ENCODE peak calls at places on chromosomes 6 and 20, in ten cellular contexts. T is small intestine, Y is lower leg skin, O is AG04449, X is fibroblast of pulmonary artery, H is foreskin fibroblast, A is cardiac fibroblast, F is A549, R is Caco-2, W is AG04450. U is an unnamed sample.

GRCh38 chr6:136524936-136525413 is 25.2 kb downstream of the MAP7 start:
- DNase-seq in W (no peak), Y (no peak), R (no peak), F (no peak), T (no peak), H (no peak), X (no peak), A (no peak), O (no peak), U (no peak)

GRCh38 chr6:117397536-117398227 is 28.1 kb downstream of the ROS1 start:
- DNase-seq in A (peak; percentile 6), R (no peak), Y (no peak), X (peak; percentile 3), H (peak; percentile 48), O (no peak), F (no peak), W (no peak), T (no peak), U (no peak)

GRCh38 chr20:46058656-46059281 is 29.8 kb downstream of the SLC12A5 start:
- DNase-seq in T (no peak), O (no peak), H (peak; percentile 41), F (no peak), Y (no peak), A (no peak), X (no peak), W (no peak), R (no peak), U (no peak)

GRCh38 chr6:6392214-6393068 is 72.0 kb upstream of the F13A1 start:
- DNase-seq in A (no peak), H (no peak), X (no peak), O (no peak), T (no peak), R (no peak), Y (no peak), W (no peak), F (no peak), U (no peak)

GRCh38 chr6:163818719-163819118 is 404.2 kb downstream of the QKI start:
- DNase-seq in T (no peak), R (no peak), W (no peak), X (no peak), O (no peak), H (no peak), F (no peak), A (no peak), Y (no peak), U (no peak)

GRCh38 chr6:10316327-10316726 is 98.5 kb downstream of the TFAP2A start:
- DNase-seq in T (no peak), X (peak; percentile 50), Y (peak; percentile 47), A (peak; percentile 15), R (no peak), H (peak; percentile 98), W (peak; percentile 36), F (no peak), O (peak; percentile 42), U (peak; percentile 17)

GRCh38 chr20:49207071-49207470 is 12.1 kb upstream of the DDX27 start:
- DNase-seq in O (no peak), F (no peak), R (peak; percentile 67), A (no peak), Y (no peak), X (no peak), H (no peak), T (no peak), W (no peak), U (peak; percentile 60)

GRCh38 chr6:145276746-145277145 is 458.6 kb downstream of the EPM2A start:
- DNase-seq in H (peak; percentile 15), X (no peak), R (no peak), T (no peak), A (no peak), Y (no peak), O (no peak), F (no peak), W (no peak), U (no peak)

GRCh38 chr20:51043811-51044210 is 20.9 kb upstream of the KCNG1 start:
- DNase-seq in A (no peak), F (no peak), T (no peak), R (no peak), H (peak; percentile 75), Y (no peak), O (peak; percentile 29), X (no peak), W (peak; percentile 21), U (no peak)

GRCh38 chr6:21885532-21886089 is 292.1 kb downstream of the SOX4 start:
- DNase-seq in A (peak; percentile 84), F (peak; percentile 15), X (peak; percentile 84), O (peak; percentile 81), W (peak; percentile 57), R (no peak), H (peak; percentile 88), Y (peak; percentile 27), T (no peak), U (no peak)

GRCh38 chr6:54655162-54655561 is 191.4 kb upstream of the FAM83B start:
- DNase-seq in Y (no peak), X (no peak), R (no peak), H (no peak), F (no peak), W (no peak), O (no peak), T (no peak), A (no peak), U (no peak)

DNA sequence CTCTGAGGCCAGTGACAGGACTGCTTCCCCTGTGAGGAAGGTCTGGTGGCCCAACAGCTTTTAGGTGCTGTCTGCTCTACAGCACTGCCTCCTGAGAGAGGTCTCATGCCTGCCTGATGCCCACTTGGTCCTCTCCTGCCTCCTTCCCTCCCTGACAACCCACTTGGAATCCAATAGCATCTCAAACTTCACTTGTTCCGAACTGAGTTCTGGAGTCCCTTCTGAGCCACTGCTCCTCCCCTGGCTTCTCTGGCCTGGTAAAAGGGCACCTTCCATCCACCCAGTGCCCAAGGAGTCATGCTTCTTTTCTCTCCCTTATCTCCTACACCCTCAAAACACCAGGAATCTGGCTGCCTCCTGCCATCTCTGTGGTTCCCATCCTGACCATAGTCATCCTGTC is 1.9 kb downstream of the MAVS start:
- DNase-seq in W (no peak), H (no peak), Y (no peak), O (no peak), F (no peak), X (no peak), R (no peak), A (no peak), T (no peak), U (no peak)
- H3K4me3 ChIP-seq in W (no peak overlapping the region), H (peak overlapping the region; percentile 3), Y (no peak overlapping the region), O (no peak overlapping the region), F (no peak overlapping the region), X (no peak overlapping the region), R (no peak overlapping the region), A (no peak overlapping the region), T (no peak overlapping the region), U (no peak overlapping the region)

DNA sequence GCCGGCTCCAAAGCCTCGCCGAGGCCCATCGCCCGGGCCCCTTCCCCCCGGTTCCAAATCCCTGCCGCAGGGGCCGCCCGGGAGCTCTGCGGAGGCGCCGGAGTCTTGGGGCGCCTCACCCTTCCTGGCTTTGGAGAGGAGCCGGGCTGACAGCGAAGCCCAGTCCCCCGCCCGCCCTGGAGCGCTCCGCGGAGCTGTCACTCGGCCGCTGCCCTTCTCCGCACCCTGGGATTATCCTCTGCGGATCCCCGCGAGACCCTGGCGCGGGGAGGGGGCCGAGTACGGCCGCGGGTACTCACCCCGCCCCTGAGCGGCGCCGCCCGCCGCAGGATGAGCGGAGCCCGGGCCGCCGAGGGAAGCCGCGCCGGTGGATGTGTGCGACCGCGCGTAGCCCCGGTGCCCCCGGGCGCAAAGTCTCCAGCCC is 343 bp downstream of the SNAP91 start:
- DNase-seq in F (no peak), H (peak; percentile 47), O (no peak), T (no peak), Y (no peak), R (no peak), X (peak; percentile 4), W (no peak), A (no peak), U (no peak)
- H3K4me3 ChIP-seq in F (peak overlapping the region; percentile 69), H (peak overlapping the region; percentile 34), O (peak overlapping the region; percentile 44), T (peak overlapping the region; percentile 44), Y (peak overlapping the region; percentile 15), R (no peak overlapping the region), X (peak overlapping the region; percentile 44), W (peak overlapping the region; percentile 32), A (peak overlapping the region; percentile 41), U (peak overlapping the region; percentile 42)

DNA sequence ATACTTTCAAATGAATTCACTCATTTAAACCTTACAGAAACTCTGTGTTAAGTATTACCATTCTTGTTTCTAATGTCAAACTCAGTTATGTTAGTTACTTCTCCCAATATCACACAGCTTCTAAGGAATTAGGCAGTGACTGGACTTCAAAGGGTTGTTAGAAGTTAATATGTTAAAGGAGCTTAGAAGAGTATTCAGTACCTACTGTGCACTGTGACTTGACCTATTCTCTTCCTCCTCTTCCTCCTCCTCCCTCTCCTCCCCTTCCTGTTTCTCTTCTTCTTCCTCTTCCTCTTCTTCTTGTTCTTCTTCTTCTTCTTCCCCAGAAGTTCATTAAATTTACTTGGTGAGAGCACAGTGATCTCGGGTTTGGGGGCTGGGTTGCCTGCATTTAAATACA is 325.6 kb upstream of the SLC35B3 start:
- DNase-seq in F (no peak), W (no peak), T (no peak), H (no peak), X (no peak), R (no peak), A (no peak), Y (no peak), O (no peak), U (no peak)
- H3K4me3 ChIP-seq in F (no peak overlapping the region), W (no peak overlapping the region), T (no peak overlapping the region), H (no peak overlapping the region), X (no peak overlapping the region), R (no peak overlapping the region), A (no peak overlapping the region), Y (no peak overlapping the region), O (no peak overlapping the region), U (no peak overlapping the region)

DNA sequence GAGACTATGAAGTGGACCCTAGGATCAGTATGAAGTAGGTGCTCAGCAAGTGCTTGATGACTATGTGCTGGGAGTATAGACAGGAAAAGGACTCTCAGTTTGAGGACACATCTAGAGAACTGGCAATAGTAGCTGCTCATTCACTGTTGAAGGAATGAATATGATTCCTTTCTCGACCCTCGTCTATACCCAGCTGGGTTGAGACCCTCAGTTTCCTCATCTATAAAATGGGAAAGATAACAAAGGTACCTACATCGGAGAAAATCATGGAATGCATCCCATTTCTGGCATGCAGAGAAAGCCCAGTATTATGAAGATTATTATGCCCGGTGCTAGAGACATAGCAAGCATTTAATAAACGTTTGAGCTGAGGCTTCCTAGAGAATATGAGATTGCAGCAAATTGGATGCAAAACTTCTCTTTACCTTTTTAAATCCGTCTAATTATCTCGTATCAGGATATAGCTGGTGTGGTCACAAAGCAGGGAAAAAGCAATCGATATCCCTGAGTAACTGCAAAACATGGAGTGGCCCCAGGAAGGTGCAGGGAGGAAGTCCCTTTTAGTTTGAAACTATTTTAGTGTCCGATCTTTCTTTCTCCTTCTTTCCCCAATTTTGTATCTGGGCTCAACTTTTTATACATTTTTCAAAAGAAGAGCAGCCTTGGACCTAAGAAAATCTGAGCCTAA is 2.8 kb upstream of the PCK1 start:
- DNase-seq in O (no peak), X (no peak), H (no peak), Y (no peak), W (no peak), F (no peak), T (peak; percentile 38), A (no peak), R (no peak), U (no peak)
- H3K4me3 ChIP-seq in O (no peak overlapping the region), X (no peak overlapping the region), H (no peak overlapping the region), Y (no peak overlapping the region), W (no peak overlapping the region), F (no peak overlapping the region), T (no peak overlapping the region), A (no peak overlapping the region), R (no peak overlapping the region), U (no peak overlapping the region)